ENCODE peak calls at places on chromosomes 11 and 22, in five cellular contexts. Q, W, U, C and I are unnamed samples.

GRCh38 chr11:125345706-125346561 is 150.1 kb downstream of the FEZ1 start:
- DNase-seq in C (peak; percentile 89), W (peak; percentile 67), U (peak; percentile 91), Q (peak; percentile 89), I (peak; percentile 97)

GRCh38 chr11:130388607-130389205 is 39.7 kb downstream of the ADAMTS8 start:
- DNase-seq in W (peak; percentile 27), U (no peak), C (no peak), Q (no peak), I (no peak)

GRCh38 chr22:19663286-19663815 is 51.0 kb upstream of the SEPTIN5 start:
- DNase-seq in U (peak; percentile 13), Q (no peak), C (peak; percentile 66), W (peak; percentile 76), I (peak; percentile 86)

GRCh38 chr11:95248666-95249467 is 17.9 kb upstream of the SESN3 start:
- DNase-seq in U (no peak), Q (no peak), C (no peak), W (no peak), I (no peak)

GRCh38 chr22:44091021-44091721 is 67.1 kb downstream of the PARVB start:
- DNase-seq in Q (no peak), C (no peak), W (no peak), U (no peak), I (no peak)

GRCh38 chr11:108601150-108601549 is 7.6 kb upstream of the EXPH5 start:
- DNase-seq in C (no peak), W (peak; percentile 24), U (no peak), Q (no peak), I (no peak)

GRCh38 chr11:63590024-63590788 is 24.0 kb downstream of the PLAAT3 start:
- DNase-seq in Q (no peak), W (no peak), U (no peak), C (no peak), I (no peak)

GRCh38 chr11:123323482-123324056 is 106.5 kb upstream of the GRAMD1B start:
- DNase-seq in W (no peak), C (no peak), Q (no peak), U (no peak), I (no peak)

GRCh38 chr11:1837171-1838076 is 1.4 kb upstream of the TNNI2 start:
- DNase-seq in Q (peak; percentile 65), U (peak; percentile 40), C (no peak), W (peak; percentile 28), I (no peak)

GRCh38 chr11:46309669-46310288 is 32.3 kb downstream of the CREB3L1 start:
- DNase-seq in U (no peak), C (no peak), W (no peak), Q (no peak), I (no peak)

GRCh38 chr22:44658371-44658953 is 43.5 kb upstream of the PRR5 start:
- DNase-seq in U (no peak), W (peak; percentile 62), C (peak; percentile 89), Q (peak; percentile 66), I (peak; percentile 18)

GRCh38 chr11:96173906-96174305 is 169.1 kb downstream of the MAML2 start:
- DNase-seq in C (no peak), W (no peak), Q (no peak), U (no peak), I (no peak)

GRCh38 chr11:131056036-131056435 is 139.8 kb upstream of the SNX19 start:
- DNase-seq in C (no peak), U (no peak), Q (no peak), W (no peak), I (no peak)

GRCh38 chr11:3000032-3000961 is 8.2 kb upstream of the NAP1L4 start:
- DNase-seq in U (no peak), C (peak; percentile 41), W (peak; percentile 60), Q (peak; percentile 30), I (no peak)

GRCh38 chr22:32558681-32559355 is 84.2 kb downstream of the FBXO7 start:
- DNase-seq in C (peak; percentile 1), W (peak; percentile 79), U (peak; percentile 55), Q (peak; percentile 74), I (peak; percentile 43)

GRCh38 chr22:37242395-37242918 is 1.6 kb downstream of the RAC2 start:
- DNase-seq in Q (peak; percentile 39), C (no peak), W (peak; percentile 38), U (no peak), I (no peak)

GRCh38 chr22:24761888-24762675 is 12.4 kb downstream of the PIWIL3 start:
- DNase-seq in C (no peak), Q (no peak), W (peak; percentile 30), U (no peak), I (no peak)

GRCh38 chr11:43543313-43543712 is 137.2 kb upstream of the HSD17B12 start:
- DNase-seq in U (no peak), C (no peak), Q (no peak), W (no peak), I (no peak)

GRCh38 chr11:15276616-15277015 is 161.9 kb downstream of the INSC start:
- DNase-seq in C (no peak), U (no peak), Q (no peak), W (peak; percentile 4), I (no peak)

GRCh38 chr11:84345027-84345426 is 1058.9 kb upstream of the CCDC90B start:
- DNase-seq in Q (no peak), C (no peak), W (no peak), U (no peak), I (no peak)

GRCh38 chr11:8709002-8709672 is 26.5 kb downstream of the RPL27A start:
- DNase-seq in W (peak; percentile 95), U (peak; percentile 86), C (peak; percentile 98), Q (peak; percentile 81), I (peak; percentile 89)

GRCh38 chr11:117851091-117851490 is 25.4 kb downstream of the FXYD6 start:
- DNase-seq in W (peak; percentile 4), C (peak; percentile 55), U (no peak), Q (no peak), I (no peak)

GRCh38 chr11:30635401-30635989 is 49.3 kb upstream of the MPPED2 start:
- DNase-seq in W (peak; percentile 1), Q (peak; percentile 51), U (no peak), C (peak; percentile 1), I (no peak)

GRCh38 chr11:8384199-8384821 is 120.6 kb upstream of the LMO1 start:
- DNase-seq in Q (peak; percentile 30), W (no peak), C (no peak), U (no peak), I (no peak)

GRCh38 chr22:27715078-27715477 is 86.5 kb downstream of the MN1 start:
- DNase-seq in Q (peak; percentile 77), U (no peak), W (no peak), C (no peak), I (no peak)

GRCh38 chr11:119423459-119424254 is 685 bp upstream of the THY1 start:
- DNase-seq in Q (no peak), W (peak; percentile 13), C (no peak), U (no peak), I (no peak)
- H3K4me3 ChIP-seq in Q (peak overlapping the region; percentile 40), W (peak overlapping the region; percentile 77), C (peak overlapping the region; percentile 81), U (no peak overlapping the region), I (peak overlapping the region; percentile 64)

GRCh38 chr22:26658161-26658560 is 773 bp downstream of the MIAT start:
- DNase-seq in W (no peak), Q (no peak), C (no peak), U (no peak), I (no peak)
- H3K4me3 ChIP-seq in W (no peak overlapping the region), Q (peak overlapping the region; percentile 32), C (peak overlapping the region; percentile 32), U (peak overlapping the region; percentile 2), I (peak overlapping the region; percentile 22)

GRCh38 chr22:21570398-21570797 is 2.9 kb downstream of the UBE2L3 start:
- DNase-seq in W (no peak), Q (no peak), U (no peak), C (no peak), I (no peak)
- H3K4me3 ChIP-seq in W (no peak overlapping the region), Q (no peak overlapping the region), U (no peak overlapping the region), C (no peak overlapping the region), I (no peak overlapping the region)

DNA sequence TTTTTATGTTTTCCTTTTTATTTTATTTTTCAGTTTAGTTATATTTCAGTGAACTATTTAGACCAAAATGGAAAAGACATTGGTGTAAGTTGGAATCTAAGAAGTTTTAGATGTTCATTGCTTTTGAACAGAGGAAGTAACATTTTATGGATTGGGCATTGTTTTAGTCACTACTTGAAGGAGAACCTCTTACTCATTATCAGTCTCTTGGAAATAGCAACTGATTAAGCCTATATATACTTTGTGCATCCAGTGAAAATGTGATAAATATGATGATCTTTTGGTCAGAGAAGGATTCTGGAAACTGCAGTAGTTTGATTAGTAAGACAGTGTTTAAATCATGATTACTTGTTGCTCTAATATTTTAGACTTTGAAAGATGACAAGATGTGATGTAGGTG is 14.4 kb downstream of the ARHGEF12 start:
- DNase-seq in C (no peak), Q (no peak), W (no peak), U (no peak), I (no peak)
- H3K4me3 ChIP-seq in C (no peak overlapping the region), Q (no peak overlapping the region), W (no peak overlapping the region), U (no peak overlapping the region), I (no peak overlapping the region)